ENCODE peak calls at places on chromosomes 13 and 19, in five cellular contexts. R is gastrocnemius medialis, N is Peyer's patch, L is heart left ventricle, E is tibial nerve. S is an unnamed sample. For H3K36me3, the result is how much of the 10 kb centered on the place peaks cover.

GRCh38 chr19:55683449-55684261 is 8.6 kb downstream of the EPN1 start:
- DNase-seq in N (peak), E (no peak), L (peak), R (no peak), S (peak)

GRCh38 chr19:12723643-12724426 is at the start of gene TNPO2:
- DNase-seq in N (peak), L (peak), E (peak), R (peak), S (peak)

GRCh38 chr13:59770451-59770850 is 393.3 kb downstream of the DIAPH3 start:
- DNase-seq in L (no peak), E (no peak), N (no peak), R (no peak), S (no peak)

GRCh38 chr13:66264976-66265375 is 965.2 kb downstream of the PCDH9 start:
- DNase-seq in N (no peak), E (no peak), L (no peak), R (no peak), S (no peak)

GRCh38 chr13:36850790-36851438 is 31.9 kb downstream of the RFXAP start:
- DNase-seq in E (no peak), L (no peak), R (no peak), N (no peak), S (no peak)

GRCh38 chr13:28493740-28494536 is 990 bp downstream of the FLT1 start:
- DNase-seq in L (peak), E (no peak), R (no peak), N (no peak), S (no peak)

GRCh38 chr13:111947026-111947810 is 119.7 kb upstream of the SOX1 start:
- DNase-seq in E (no peak), R (no peak), L (no peak), N (no peak), S (peak)

GRCh38 chr13:33628662-33629061 is 189.3 kb upstream of the RFC3 start:
- DNase-seq in N (no peak), R (no peak), L (no peak), E (no peak), S (no peak)

GRCh38 chr13:66353664-66354063 is 876.5 kb downstream of the PCDH9 start:
- DNase-seq in R (no peak), L (no peak), E (no peak), N (no peak), S (no peak)

GRCh38 chr13:29284726-29285125 is 310.8 kb downstream of the SLC7A1 start:
- DNase-seq in L (no peak), R (no peak), E (no peak), N (no peak), S (no peak)

GRCh38 chr13:93248627-93249047 is 22.0 kb downstream of the GPC6 start:
- DNase-seq in E (no peak), R (no peak), N (no peak), L (no peak), S (peak)

GRCh38 chr13:111914241-111915103 is 152.5 kb upstream of the SOX1 start:
- DNase-seq in R (no peak), L (no peak), E (no peak), N (peak), S (no peak)

GRCh38 chr13:49935171-49936084 is 712 bp downstream of the SPRYD7 start:
- DNase-seq in E (peak), N (peak), L (no peak), R (peak), S (peak)

GRCh38 chr19:6396305-6396704 is 3.3 kb upstream of the GTF2F1 start:
- DNase-seq in L (no peak), R (no peak), E (no peak), N (no peak), S (no peak)

GRCh38 chr13:30968734-30969335 is 36.4 kb downstream of the TEX26 start:
- DNase-seq in R (no peak), L (no peak), N (no peak), E (no peak), S (no peak)

GRCh38 chr13:89199138-89199537 is 1528.0 kb downstream of the SLITRK5 start:
- DNase-seq in R (no peak), E (no peak), L (no peak), N (no peak), S (no peak)

GRCh38 chr13:41568990-41569387 is 111.6 kb downstream of the RGCC start:
- DNase-seq in R (no peak), N (no peak), E (no peak), L (no peak), S (no peak)

GRCh38 chr19:50580240-50580639 is 12.0 kb upstream of the LRRC4B start:
- DNase-seq in L (no peak), R (no peak), N (no peak), E (no peak), S (no peak)

GRCh38 chr13:76708138-76708537 is 178.1 kb downstream of the KCTD12 start:
- DNase-seq in L (no peak), R (no peak), E (no peak), N (no peak), S (no peak)

GRCh38 chr19:35592226-35592625 is 6.3 kb downstream of the PMIS2 start:
- DNase-seq in E (no peak), N (no peak), L (no peak), R (no peak), S (peak)

GRCh38 chr13:77574076-77574475 is 38.6 kb downstream of the SCEL start:
- DNase-seq in N (no peak), L (no peak), R (no peak), E (no peak), S (no peak)

GRCh38 chr13:73421310-73421912 is 362.6 kb downstream of the KLF5 start:
- DNase-seq in R (peak), L (no peak), E (no peak), N (peak), S (peak)

GRCh38 chr13:41505209-41505835 is 48.0 kb downstream of the RGCC start:
- DNase-seq in E (no peak), R (no peak), L (no peak), N (no peak), S (no peak)

GRCh38 chr19:55927991-55928390 is 4.1 kb downstream of the NLRP13 start:
- DNase-seq in N (no peak), E (no peak), R (no peak), L (no peak), S (no peak)

GRCh38 chr19:51422053-51422448 is 4.6 kb upstream of the SIGLEC10 start:
- DNase-seq in R (no peak), N (peak), L (peak), E (peak), S (peak)

GRCh38 chr19:12112238-12112637 is 27.9 kb downstream of the ZNF20 start:
- DNase-seq in E (no peak), R (no peak), N (no peak), L (no peak), S (no peak)

GRCh38 chr13:38394777-38395504 is 45.3 kb downstream of the UFM1 start:
- DNase-seq in N (no peak), R (no peak), E (no peak), L (no peak), S (no peak)

GRCh38 chr19:11377237-11377636 is 2.8 kb downstream of the SWSAP1 start:
- DNase-seq in L (no peak), N (no peak), R (no peak), E (peak), S (no peak)

GRCh38 chr13:45817833-45818232 is 33.7 kb downstream of the SIAH3 start:
- DNase-seq in L (no peak), N (no peak), R (no peak), E (no peak), S (no peak)

GRCh38 chr13:41751277-41751676 is 209.6 kb downstream of the VWA8 start:
- DNase-seq in E (no peak), R (no peak), N (no peak), L (no peak), S (no peak)

GRCh38 chr19:5032101-5032967 is 63.4 kb downstream of the KDM4B start:
- DNase-seq in N (no peak), L (no peak), E (no peak), R (no peak), S (no peak)

GRCh38 chr19:5037936-5038335 is 69.0 kb downstream of the KDM4B start:
- DNase-seq in N (no peak), R (no peak), L (no peak), E (no peak), S (no peak)

GRCh38 chr19:5036733-5037681 is 68.1 kb downstream of the KDM4B start:
- DNase-seq in L (no peak), N (no peak), R (no peak), E (peak), S (no peak)

GRCh38 chr19:5035817-5036732 is 67.2 kb downstream of the KDM4B start:
- DNase-seq in N (no peak), E (no peak), L (no peak), R (no peak), S (no peak)

GRCh38 chr19:5035105-5035761 is 66.3 kb downstream of the KDM4B start:
- DNase-seq in E (no peak), R (no peak), L (no peak), N (no peak), S (no peak)
- H3K36me3 ChIP-seq in E (under half), R (under half), L (under half), N (under half), S (half or more)

GRCh38 chr19:45469835-45470146 is 2.0 kb downstream of the FOSB start:
- DNase-seq in N (peak), E (no peak), R (no peak), L (no peak), S (peak)

GRCh38 chr19:45468803-45469131 is 971 bp downstream of the FOSB start:
- DNase-seq in R (no peak), E (peak), N (no peak), L (no peak), S (peak)

GRCh38 chr19:45470147-45471081 is 2.6 kb downstream of the FOSB start:
- DNase-seq in N (no peak), L (no peak), E (peak), R (no peak), S (no peak)

GRCh38 chr19:45468159-45468651 is 409 bp downstream of the FOSB start:
- DNase-seq in E (peak), N (peak), L (no peak), R (peak), S (peak)

DNA sequence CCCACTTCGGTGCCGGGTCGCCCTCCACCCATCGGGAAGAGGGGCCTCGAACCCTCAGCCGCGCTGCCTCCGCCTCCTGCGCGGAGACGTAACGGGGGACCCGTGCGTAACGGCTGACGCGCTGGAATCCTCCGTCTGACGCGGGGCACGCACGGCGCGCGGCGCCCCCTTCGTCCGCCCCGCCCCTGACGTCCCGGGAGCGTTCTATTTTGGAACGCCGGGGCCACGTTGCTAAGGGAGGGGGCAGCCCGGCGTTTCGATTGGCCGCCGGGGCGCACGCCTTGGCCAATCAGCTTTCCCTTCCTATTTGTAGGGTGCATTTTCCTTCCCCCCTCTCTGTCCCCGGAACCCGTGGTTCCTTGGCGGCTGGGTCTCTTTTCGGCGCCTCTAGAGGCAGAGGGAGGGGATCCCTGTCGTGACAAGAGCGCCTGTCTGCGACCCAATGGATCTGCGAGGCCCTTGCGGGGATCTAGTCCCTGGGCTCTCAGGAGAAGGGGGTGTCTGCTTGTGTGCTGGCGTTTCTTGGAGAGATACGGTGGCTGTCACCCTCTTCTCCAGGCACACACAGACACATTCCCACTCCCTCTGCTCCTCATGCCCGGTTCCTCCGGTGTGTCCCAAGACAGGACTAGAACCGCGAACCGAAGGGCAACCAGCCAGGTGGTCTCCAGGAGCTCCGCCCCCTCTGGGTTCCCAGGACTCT is 1.5 kb downstream of the FOSB start:
- DNase-seq in R (peak), E (peak), N (peak), L (peak), S (peak)
- TF ChIP-seq POLR2A in R (no peak), E (no peak), N (peak), L (no peak), S (no peak)

GRCh38 chr19:57946316-57946715 is 1.2 kb downstream of the ZNF256 start:
- DNase-seq in N (no peak), E (no peak), R (no peak), L (no peak), S (no peak)

GRCh38 chr19:57949296-57949695 is 1.8 kb upstream of the ZNF256 start:
- DNase-seq in R (no peak), L (no peak), N (no peak), E (no peak), S (no peak)

GRCh38 chr19:57947088-57947418 is 453 bp downstream of the ZNF256 start:
- DNase-seq in E (no peak), N (no peak), L (peak), R (no peak), S (no peak)

GRCh38 chr19:57947419-57948134 is at the start of gene ZNF256:
- DNase-seq in R (peak), N (peak), L (peak), E (peak), S (peak)

DNA sequence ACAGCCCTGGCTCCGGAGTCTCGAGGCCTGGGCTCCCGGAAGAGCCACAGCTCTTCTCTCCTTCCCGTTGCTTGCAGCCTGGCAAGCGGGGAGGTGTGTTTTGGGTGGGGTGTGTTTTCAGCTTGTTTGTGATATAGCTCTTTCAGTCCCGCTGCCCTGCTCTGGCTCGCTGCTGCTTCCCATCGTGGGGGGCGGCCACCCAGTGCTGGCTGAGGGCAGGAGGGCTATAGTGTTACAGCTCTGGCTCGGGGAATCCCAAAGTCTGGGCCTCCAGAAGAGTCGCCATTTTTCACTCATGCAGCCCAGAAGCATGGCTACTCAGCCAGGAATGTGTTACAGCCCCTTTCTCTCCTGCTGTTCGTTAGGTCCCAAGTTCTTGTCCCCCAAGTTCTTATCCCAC is 2.2 kb upstream of the ZNF256 start:
- DNase-seq in N (no peak), E (no peak), L (no peak), R (no peak), S (no peak)
- H3K36me3 ChIP-seq in N (under half), E (under half), L (under half), R (under half), S (under half)

GRCh38 chr19:48835734-48836088 is 580 bp downstream of the HSD17B14 start:
- DNase-seq in L (peak), N (peak), R (peak), E (peak), S (peak)
- TF ChIP-seq POLR2A in L (no peak), N (peak), R (peak), E (peak), S (no peak)

DNA sequence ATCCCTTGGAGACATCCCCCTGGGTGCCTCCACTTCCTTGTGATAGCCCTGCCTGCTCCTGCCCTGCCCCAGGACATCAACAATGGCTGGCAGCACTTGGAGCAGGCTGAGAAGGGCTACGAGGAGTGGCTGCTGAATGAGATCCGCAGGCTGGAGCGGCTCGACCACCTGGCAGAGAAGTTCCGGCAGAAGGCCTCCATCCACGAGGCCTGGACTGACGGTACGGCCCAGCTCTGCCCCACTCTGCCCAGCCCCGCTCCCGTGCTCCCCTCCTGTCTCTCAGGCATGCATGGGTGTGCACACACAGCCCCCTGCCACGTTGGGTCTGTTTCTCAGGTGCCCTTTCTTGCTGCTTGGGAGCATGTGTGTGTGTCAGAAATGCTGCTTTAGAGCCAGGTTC is 26.4 kb downstream of the CAPN12 start:
- DNase-seq in L (no peak), N (no peak), E (no peak), R (no peak), S (no peak)
- H3K36me3 ChIP-seq in L (half or more), N (half or more), E (under half), R (under half), S (half or more)

GRCh38 chr13:103100795-103101194 is 34.6 kb upstream of the SLC10A2 start:
- DNase-seq in R (no peak), N (no peak), E (no peak), L (no peak), S (no peak)

GRCh38 chr13:103101902-103102301 is 35.7 kb upstream of the SLC10A2 start:
- DNase-seq in L (no peak), N (no peak), R (no peak), E (no peak), S (no peak)

GRCh38 chr13:103101500-103101899 is 35.3 kb upstream of the SLC10A2 start:
- DNase-seq in R (no peak), N (no peak), L (no peak), E (no peak), S (no peak)

GRCh38 chr13:103102482-103102881 is 36.3 kb upstream of the SLC10A2 start:
- DNase-seq in L (no peak), R (no peak), E (no peak), N (no peak), S (no peak)

DNA sequence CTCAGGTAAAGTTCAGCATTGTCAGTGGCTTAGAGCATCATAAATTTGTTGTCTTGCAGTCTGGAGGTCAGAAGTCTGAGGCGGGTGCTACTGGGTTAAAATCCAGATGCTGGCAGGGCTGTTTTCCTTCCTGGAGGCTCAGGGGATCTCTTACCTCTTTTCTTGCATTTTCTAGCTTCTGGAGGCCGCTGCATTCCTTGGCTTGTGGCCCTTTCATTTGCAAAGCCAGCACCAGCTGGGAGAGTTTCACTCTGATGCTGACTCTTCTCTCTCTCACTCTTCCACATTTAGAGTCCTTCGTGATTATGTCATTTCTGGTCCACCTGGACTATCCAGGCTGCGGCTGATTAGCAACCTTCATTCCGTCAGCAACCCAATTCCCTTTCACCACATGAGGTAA is 38.1 kb upstream of the SLC10A2 start:
- DNase-seq in R (no peak), E (no peak), N (no peak), L (no peak), S (no peak)
- TF ChIP-seq POLR2A in R (no peak), E (no peak), N (no peak), L (no peak), S (no peak)

DNA sequence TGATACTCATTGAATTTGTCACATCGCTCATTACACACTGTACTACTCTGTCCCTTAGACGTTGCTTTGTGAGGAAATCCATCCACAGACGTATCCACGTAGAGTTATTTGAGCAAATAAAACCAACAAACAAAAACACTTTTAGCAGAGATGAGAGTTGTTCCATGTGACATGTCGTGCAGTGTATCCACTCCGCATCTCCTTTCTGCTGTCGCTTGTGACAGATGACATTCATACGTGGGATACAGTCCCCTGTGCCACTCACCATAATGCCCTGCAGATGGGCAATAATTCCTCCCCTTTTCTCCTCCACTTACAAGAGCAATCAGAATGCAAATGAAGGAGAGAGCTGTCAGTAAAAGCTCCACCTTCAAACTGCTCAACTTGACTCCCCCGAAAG is 26.0 kb downstream of the IRS2 start:
- DNase-seq in E (no peak), L (no peak), R (no peak), N (no peak), S (no peak)
- H3K36me3 ChIP-seq in E (under half), L (under half), R (under half), N (under half), S (under half)

DNA sequence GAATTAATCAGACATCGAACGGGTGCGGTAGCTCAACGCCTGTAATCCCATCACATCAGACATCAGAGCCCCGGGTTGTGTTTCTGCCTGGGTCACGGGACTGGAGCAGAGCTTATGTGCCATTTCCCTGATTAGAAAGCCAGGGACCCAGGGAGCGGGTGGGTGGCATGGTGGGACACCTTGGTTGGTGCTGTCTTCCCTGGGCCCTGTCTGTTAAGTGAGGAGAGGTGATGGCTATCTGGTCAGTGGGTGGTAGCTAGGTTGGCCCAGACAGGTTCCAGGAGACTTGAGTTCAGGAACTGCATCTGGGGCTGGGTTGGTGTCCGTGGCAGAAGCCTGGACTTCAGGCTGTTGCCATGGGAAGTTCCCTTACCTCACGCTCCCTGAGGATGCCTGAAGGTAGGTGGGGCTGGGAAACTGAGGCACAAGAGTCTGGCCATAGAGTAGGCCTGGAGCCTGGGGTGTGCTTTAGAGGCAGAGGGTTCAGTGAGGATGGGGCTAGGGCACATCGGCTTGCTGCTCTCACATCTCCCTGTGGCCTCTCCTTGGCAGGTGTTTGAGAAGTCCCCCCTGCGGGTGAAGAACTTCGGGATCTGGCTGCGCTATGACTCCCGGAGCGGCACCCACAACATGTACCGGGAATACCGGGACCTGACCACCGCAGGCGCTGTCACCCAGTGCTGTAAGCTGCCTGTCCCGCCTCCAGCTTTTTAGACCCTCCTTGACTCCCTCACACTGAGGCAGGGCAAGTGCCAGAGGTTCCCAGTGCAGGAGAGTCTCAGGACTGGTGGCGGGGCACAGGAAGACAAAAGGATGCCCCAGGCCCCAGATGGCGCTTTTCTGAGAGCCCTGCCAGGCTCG is 2.1 kb downstream of the RPL18A start:
- DNase-seq in E (no peak), L (no peak), R (no peak), N (no peak), S (no peak)
- TF ChIP-seq POLR2A in E (no peak), L (no peak), R (no peak), N (no peak), S (no peak)

S was measured in stomach.